ENCODE peak calls at places on chromosomes 3 and 15, in seven cellular contexts. F, J, K, E, M, N and G are unnamed samples.
A peak's percentile ranks its signal among the peaks of the same experiment; 100 is the strongest.

GRCh38 chr3:36480916-36481648 is 100.8 kb downstream of the STAC start:
- DNase-seq in K (no peak), J (no peak), M (no peak), F (no peak), N (peak; percentile 95), E (no peak), G (no peak)

GRCh38 chr3:110381992-110382391 is 689.6 kb upstream of the NECTIN3 start:
- DNase-seq in M (peak; percentile 17), N (no peak), F (no peak), K (no peak), E (no peak), J (peak; percentile 8), G (no peak)

GRCh38 chr15:40793216-40793989 is 13.5 kb upstream of the ZFYVE19 start:
- DNase-seq in M (peak; percentile 91), K (no peak), N (peak; percentile 84), E (no peak), F (no peak), J (peak; percentile 91), G (no peak)

GRCh38 chr3:32401541-32402052 is 9.9 kb downstream of the CMTM7 start:
- DNase-seq in N (peak; percentile 74), E (peak; percentile 49), J (peak; percentile 76), K (peak; percentile 82), F (peak; percentile 90), M (peak; percentile 69), G (peak; percentile 88)

GRCh38 chr3:42653560-42654330 is at the start of gene ZBTB47:
- DNase-seq in M (no peak), F (peak; percentile 87), K (peak; percentile 89), N (peak; percentile 48), E (peak; percentile 40), J (peak; percentile 54), G (peak; percentile 52)

GRCh38 chr15:100958326-100959065 is 39.3 kb downstream of the LRRK1 start:
- DNase-seq in F (no peak), N (peak; percentile 34), M (peak; percentile 56), J (no peak), K (no peak), E (peak; percentile 65), G (no peak)

GRCh38 chr3:13479582-13480339 is at the start of gene HDAC11:
- DNase-seq in K (peak; percentile 99), F (peak; percentile 99), N (peak; percentile 97), E (peak; percentile 99), M (peak; percentile 97), J (peak; percentile 99), G (peak; percentile 99)

GRCh38 chr15:43469867-43470266 is 23.1 kb downstream of the TP53BP1 start:
- DNase-seq in F (no peak), J (no peak), E (no peak), M (no peak), N (peak; percentile 18), K (no peak), G (no peak)

DNA sequence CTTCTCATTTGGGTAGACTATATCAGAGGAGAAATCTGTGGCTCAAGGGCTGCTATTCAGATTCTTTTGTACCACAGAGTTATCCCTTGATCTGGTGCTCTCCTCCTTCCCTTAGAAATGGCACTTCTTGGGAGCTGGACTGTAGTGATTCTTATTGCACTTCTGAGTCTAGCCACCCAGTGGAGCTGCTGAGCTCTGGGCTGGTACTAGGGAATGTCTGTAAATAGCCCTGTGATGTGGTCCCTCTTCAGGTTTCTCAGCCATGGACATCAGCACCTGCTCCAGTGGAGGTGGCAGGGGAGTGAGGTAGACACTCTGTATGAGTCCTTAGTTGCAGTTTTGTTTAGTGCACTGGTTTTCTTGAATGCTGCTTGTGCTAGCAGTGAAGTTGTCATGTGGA is 1292.6 kb downstream of the SI start:
- DNase-seq in M (no peak), E (peak; percentile 55), F (no peak), J (no peak), K (no peak), N (no peak), G (peak; percentile 73)
- TF ChIP-seq CTCF in M (no peak), E (no peak), F (no peak), J (no peak), K (no peak), N (no peak), G (peak; percentile 74)

GRCh38 chr3:119035014-119035346 is 334 bp upstream of the IGSF11 start:
- DNase-seq in N (no peak), K (no peak), M (no peak), J (no peak), E (no peak), F (no peak), G (peak; percentile 84)
- TF ChIP-seq CTCF in N (no peak), K (no peak), M (no peak), J (no peak), E (no peak), F (no peak), G (no peak)

GRCh38 chr15:38768970-38769369 is 204.4 kb upstream of the RASGRP1 start:
- DNase-seq in E (peak; percentile 36), J (peak; percentile 20), N (peak; percentile 84), M (no peak), K (no peak), F (peak; percentile 64), G (peak; percentile 61)
- TF ChIP-seq CTCF in E (peak; percentile 54), J (no peak), N (peak; percentile 66), M (peak; percentile 37), K (peak; percentile 23), F (peak; percentile 11), G (peak; percentile 60)

GRCh38 chr3:187586226-187586625 is 84.0 kb downstream of the SST start:
- DNase-seq in J (no peak), N (no peak), K (no peak), F (no peak), E (no peak), M (no peak), G (no peak)
- TF ChIP-seq CTCF in J (no peak), N (no peak), K (no peak), F (no peak), E (no peak), M (no peak), G (no peak)

GRCh38 chr3:39164414-39164813 is 11.0 kb upstream of the CSRNP1 start:
- DNase-seq in E (no peak), J (no peak), M (no peak), N (no peak), K (no peak), F (no peak), G (no peak)

GRCh38 chr3:39166932-39167532 is 13.6 kb upstream of the CSRNP1 start:
- DNase-seq in N (peak; percentile 97), E (no peak), K (no peak), J (no peak), M (peak; percentile 94), F (peak; percentile 78), G (no peak)

GRCh38 chr3:39165518-39165917 is 12.1 kb upstream of the CSRNP1 start:
- DNase-seq in J (no peak), K (no peak), M (no peak), F (no peak), N (no peak), E (no peak), G (no peak)

GRCh38 chr3:39168156-39168780 is 14.9 kb upstream of the CSRNP1 start:
- DNase-seq in F (peak; percentile 34), M (no peak), K (no peak), N (no peak), E (no peak), J (no peak), G (no peak)

GRCh38 chr3:39166134-39166710 is 12.8 kb upstream of the CSRNP1 start:
- DNase-seq in K (no peak), E (no peak), F (peak; percentile 65), J (no peak), M (peak; percentile 89), N (peak; percentile 92), G (no peak)
- TF ChIP-seq CTCF in K (no peak), E (peak; percentile 19), F (no peak), J (no peak), M (no peak), N (no peak), G (no peak)

GRCh38 chr3:5442106-5442785 is 254.7 kb downstream of the EDEM1 start:
- DNase-seq in J (no peak), M (no peak), E (no peak), N (no peak), K (no peak), F (no peak), G (no peak)

GRCh38 chr3:5437296-5438010 is 249.9 kb downstream of the EDEM1 start:
- DNase-seq in J (no peak), F (no peak), E (no peak), N (no peak), M (no peak), K (no peak), G (no peak)

GRCh38 chr3:5441401-5441800 is 253.9 kb downstream of the EDEM1 start:
- DNase-seq in K (no peak), J (no peak), N (no peak), M (no peak), F (no peak), E (no peak), G (no peak)

GRCh38 chr3:5442786-5443138 is 255.3 kb downstream of the EDEM1 start:
- DNase-seq in K (no peak), E (no peak), N (no peak), J (no peak), F (no peak), M (no peak), G (no peak)

DNA sequence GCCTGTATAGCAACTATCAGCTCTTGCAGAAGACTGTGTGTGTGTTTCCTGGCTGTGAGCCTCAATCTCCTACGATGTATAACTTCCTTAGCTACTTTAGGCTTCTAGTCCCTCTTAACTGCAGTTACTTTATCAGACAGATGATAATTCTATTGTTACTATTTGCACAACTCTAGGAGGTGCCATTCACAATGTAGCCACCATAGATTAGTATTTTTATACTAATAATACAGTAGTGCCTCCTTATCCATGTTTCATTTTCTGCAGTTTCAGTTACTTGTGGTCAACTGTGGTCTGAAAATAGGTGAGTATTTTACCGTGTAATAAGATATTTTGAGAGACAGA is 250.5 kb downstream of the EDEM1 start:
- DNase-seq in J (no peak), K (no peak), N (no peak), F (no peak), M (no peak), E (no peak), G (no peak)
- TF ChIP-seq CTCF in J (no peak), K (no peak), N (no peak), F (no peak), M (no peak), E (no peak), G (no peak)

DNA sequence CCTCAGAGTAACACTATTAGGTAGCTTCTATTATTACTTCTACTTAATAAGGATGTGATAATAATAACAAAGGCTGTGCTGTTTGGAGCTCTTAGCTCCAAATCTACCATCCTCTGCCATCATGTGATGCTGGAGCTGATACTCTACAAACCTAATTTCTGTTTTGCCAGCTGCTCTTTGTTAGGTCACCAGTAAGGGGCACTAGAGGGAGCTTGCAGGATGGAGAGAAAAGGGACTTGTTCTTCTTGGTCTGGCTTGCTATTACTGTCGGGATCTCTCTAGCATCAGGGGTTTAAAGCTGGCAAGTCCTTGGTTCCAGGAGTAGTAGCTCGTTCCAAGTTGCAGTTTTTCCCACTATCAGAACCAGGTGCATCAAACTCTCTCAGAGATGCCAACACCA is 194.9 kb upstream of the KBTBD8 start:
- DNase-seq in N (no peak), K (no peak), F (no peak), M (no peak), E (no peak), J (no peak), G (peak; percentile 74)
- TF ChIP-seq CTCF in N (no peak), K (no peak), F (no peak), M (no peak), E (peak; percentile 23), J (no peak), G (peak; percentile 75)